ENCODE peak calls at places on chromosomes 1 and 21, in eight cellular contexts. Q is adrenal gland, V is AG04450, A is tibial artery, P is fibroblast of lung, N is hepatocyte, J is mesendoderm, D is stomach. M is an unnamed sample. For H3K27me3, the result is how much of the 10 kb centered on the place peaks cover.

GRCh38 chr1:29824025-29824424 is 587.7 kb downstream of the PTPRU start:
- DNase-seq in P (no peak), V (no peak), A (no peak), Q (no peak), N (no peak), J (no peak), D (peak), M (no peak)

GRCh38 chr21:33268736-33269441 is 2.7 kb downstream of the IL10RB start:
- DNase-seq in Q (no peak), V (no peak), J (no peak), N (peak), P (no peak), A (no peak), D (peak), M (no peak)

GRCh38 chr1:116537439-116537838 is 33.4 kb downstream of the CD58 start:
- DNase-seq in J (peak), D (no peak), V (no peak), N (peak), Q (no peak), A (no peak), P (peak), M (no peak)

GRCh38 chr1:17561561-17561985 is 22.1 kb downstream of the ARHGEF10L start:
- DNase-seq in Q (peak), D (peak), N (no peak), J (no peak), V (no peak), A (peak), P (peak), M (peak)

GRCh38 chr1:232950919-232951579 is 638 bp downstream of the NTPCR start:
- DNase-seq in J (peak), Q (no peak), V (no peak), N (peak), P (peak), A (no peak), D (no peak), M (no peak)

GRCh38 chr1:232333419-232333767 is 296.5 kb downstream of the SIPA1L2 start:
- DNase-seq in Q (no peak), J (no peak), V (no peak), P (no peak), A (no peak), N (no peak), D (no peak), M (no peak)

GRCh38 chr1:230788561-230789275 is 41.5 kb downstream of the CAPN9 start:
- DNase-seq in P (no peak), Q (no peak), V (no peak), N (no peak), D (no peak), J (no peak), A (no peak), M (no peak)

GRCh38 chr1:184393924-184394323 is 7.1 kb downstream of the C1orf21 start:
- DNase-seq in N (no peak), A (no peak), V (no peak), P (peak), D (no peak), J (no peak), Q (no peak), M (no peak)

GRCh38 chr1:9690440-9691107 is 39.0 kb downstream of the PIK3CD start:
- DNase-seq in N (no peak), J (no peak), A (no peak), Q (no peak), V (no peak), P (no peak), D (no peak), M (no peak)

GRCh38 chr21:42279341-42279871 is 35.8 kb downstream of the TFF3 start:
- DNase-seq in P (no peak), A (no peak), D (no peak), Q (no peak), J (no peak), V (no peak), N (no peak), M (no peak)

GRCh38 chr1:52635321-52636089 is 2.5 kb downstream of the SHISAL2A start:
- DNase-seq in D (no peak), J (peak), V (no peak), P (no peak), Q (no peak), A (no peak), N (no peak), M (no peak)

GRCh38 chr1:162383516-162383915 is 2.0 kb downstream of the C1orf226 start:
- DNase-seq in V (no peak), D (no peak), P (no peak), J (no peak), A (no peak), Q (no peak), N (no peak), M (no peak)

GRCh38 chr1:226128487-226129075 is 58.0 kb downstream of the ACBD3 start:
- DNase-seq in N (peak), P (peak), J (peak), D (peak), Q (no peak), V (no peak), A (no peak), M (no peak)

GRCh38 chr1:205313681-205314308 is 7.8 kb downstream of the NUAK2 start:
- DNase-seq in V (peak), Q (peak), N (peak), A (peak), D (peak), J (peak), P (peak), M (no peak)

GRCh38 chr1:45569962-45570581 is 13.8 kb upstream of the NASP start:
- DNase-seq in N (peak), Q (peak), D (peak), P (peak), J (peak), A (peak), V (peak), M (peak)

GRCh38 chr1:157176591-157177121 is 38.5 kb upstream of the ETV3 start:
- DNase-seq in Q (no peak), D (no peak), A (no peak), P (no peak), J (no peak), N (no peak), V (no peak), M (no peak)
- H3K27me3 ChIP-seq in Q (under half), D (under half), A (under half), P (under half), J (under half), N (under half), V (under half), M (under half)

DNA sequence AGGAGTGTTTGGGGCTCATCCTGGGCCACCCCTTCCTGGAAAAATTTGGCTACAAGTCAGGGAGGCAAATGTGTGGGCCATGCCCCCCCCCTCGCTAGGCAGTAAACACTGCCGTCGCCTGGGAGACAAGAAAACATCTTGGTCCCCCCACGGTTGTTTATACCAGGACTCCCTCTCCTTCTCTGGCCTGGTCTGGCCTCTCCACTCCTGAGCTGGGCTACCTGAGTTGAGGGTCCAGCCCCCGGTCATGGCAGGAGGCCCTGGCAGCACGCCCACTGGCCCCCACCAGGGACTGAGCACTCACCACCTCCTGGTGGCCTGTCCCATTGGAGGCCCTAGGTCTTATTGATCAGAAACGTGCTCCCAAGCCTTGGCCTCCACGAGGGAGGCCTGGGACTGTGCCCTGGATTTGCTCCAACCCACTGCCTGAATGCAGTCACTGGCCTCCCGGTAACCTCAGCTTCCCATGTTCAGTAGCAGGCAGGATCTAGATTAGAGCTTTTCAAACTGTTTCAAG is 15.8 kb downstream of the KCNQ4 start:
- DNase-seq in A (no peak), V (no peak), N (no peak), P (peak), Q (peak), J (no peak), D (peak), M (peak)
- H3K4me3 ChIP-seq in A (no peak), V (no peak), N (no peak), P (no peak), Q (no peak), J (no peak), D (no peak), M (no peak)

GRCh38 chr1:183353597-183353996 is 64.6 kb downstream of the NMNAT2 start:
- DNase-seq in P (no peak), V (no peak), D (no peak), N (no peak), Q (no peak), J (peak), A (no peak), M (no peak)

GRCh38 chr1:183355181-183355580 is 63.0 kb downstream of the NMNAT2 start:
- DNase-seq in Q (no peak), V (no peak), D (no peak), A (no peak), N (no peak), P (no peak), J (no peak), M (no peak)

GRCh38 chr1:183346276-183346732 is 71.9 kb downstream of the NMNAT2 start:
- DNase-seq in D (no peak), P (no peak), J (no peak), Q (no peak), N (no peak), V (no peak), A (no peak), M (no peak)

DNA sequence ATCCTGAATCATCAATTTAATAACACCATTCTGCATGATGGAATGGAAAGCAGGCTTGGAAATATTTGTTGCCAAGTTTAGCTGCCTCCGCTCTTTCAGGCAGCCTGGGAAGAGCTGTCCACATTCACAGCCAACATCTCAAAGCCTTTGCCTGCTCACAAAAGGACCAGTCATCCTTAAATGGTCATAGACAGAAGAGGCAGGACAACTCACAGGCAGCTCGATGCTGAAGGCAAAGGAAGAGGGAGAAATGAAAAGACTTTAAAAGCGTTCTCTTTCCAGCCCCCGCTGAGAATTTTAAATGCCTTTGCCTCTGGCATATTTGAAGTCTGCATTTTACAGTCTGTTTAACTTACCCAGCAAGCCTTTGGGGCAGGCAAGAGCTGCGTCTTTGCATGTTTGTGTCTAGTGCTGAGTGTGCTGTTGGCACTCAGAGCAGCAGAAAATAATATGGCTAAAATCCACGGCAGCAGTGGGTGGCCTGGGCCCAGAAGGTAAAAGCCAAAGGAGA is 68.9 kb downstream of the NMNAT2 start:
- DNase-seq in J (peak), A (no peak), D (no peak), Q (no peak), P (peak), V (no peak), N (peak), M (peak)
- H3K27me3 ChIP-seq in J (under half), A (under half), D (under half), Q (under half), P (under half), V (under half), N (under half), M (under half)

GRCh38 chr1:223713546-223714420 is 1.4 kb downstream of the CAPN2 start:
- DNase-seq in V (no peak), A (no peak), P (no peak), D (no peak), J (peak), Q (no peak), N (no peak), M (no peak)

GRCh38 chr1:223716302-223716862 is 4.0 kb downstream of the CAPN2 start:
- DNase-seq in D (no peak), N (peak), P (peak), J (no peak), V (no peak), Q (no peak), A (no peak), M (no peak)

GRCh38 chr1:223715710-223716103 is 3.4 kb downstream of the CAPN2 start:
- DNase-seq in V (no peak), P (no peak), A (no peak), Q (no peak), D (no peak), J (no peak), N (no peak), M (no peak)

GRCh38 chr1:223714421-223714724 is 2.0 kb downstream of the CAPN2 start:
- DNase-seq in J (no peak), D (no peak), V (no peak), N (no peak), A (no peak), P (no peak), Q (no peak), M (no peak)

DNA sequence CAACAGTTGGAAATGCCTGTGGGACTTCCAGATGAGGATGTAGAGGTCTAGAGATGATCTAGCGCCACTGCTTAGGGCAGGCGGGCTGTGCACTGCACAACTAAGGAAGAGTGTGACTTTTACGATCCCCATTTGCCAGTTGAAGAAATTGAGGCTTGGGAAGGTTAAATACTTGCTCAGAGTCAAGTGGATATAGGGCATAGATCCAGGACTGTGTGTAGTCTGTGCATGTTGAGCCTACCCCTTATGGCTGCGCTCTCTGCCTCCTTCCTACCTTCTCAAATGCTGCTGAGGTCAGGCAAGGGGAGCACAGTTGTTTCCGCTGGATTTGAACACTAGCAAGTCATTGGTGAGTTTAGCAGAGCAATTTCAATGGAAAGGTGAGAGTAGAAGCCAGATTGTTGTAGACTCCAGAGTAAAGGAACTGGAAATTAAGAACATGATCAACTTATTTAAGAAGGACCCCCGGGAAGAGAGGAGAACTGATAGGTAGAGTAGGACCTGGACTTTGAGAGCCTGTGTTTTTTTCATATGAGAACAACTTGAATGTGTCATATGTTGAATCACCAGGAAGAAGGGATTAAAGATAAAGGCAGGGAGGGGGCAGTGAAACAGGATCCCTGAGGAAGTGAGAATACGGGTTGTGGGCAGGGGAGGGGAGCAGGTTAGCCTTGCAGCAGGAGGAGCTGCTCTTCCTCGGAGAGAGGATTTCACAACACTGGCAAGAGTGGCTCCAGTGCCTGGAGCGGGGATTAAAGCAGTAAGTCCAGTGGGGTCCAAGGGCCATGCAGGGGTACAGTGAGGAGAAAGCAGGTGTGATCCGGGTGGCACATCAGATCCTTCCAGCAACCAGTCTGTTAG is 2.7 kb downstream of the CAPN2 start:
- DNase-seq in V (no peak), Q (no peak), J (peak), N (peak), D (no peak), A (peak), P (peak), M (peak)
- H3K4me3 ChIP-seq in V (peak), Q (no peak), J (no peak), N (no peak), D (peak), A (no peak), P (peak), M (peak)

GRCh38 chr1:25758466-25759070 is 41.4 kb upstream of the SELENON start:
- DNase-seq in J (no peak), P (no peak), D (peak), Q (no peak), V (no peak), N (no peak), A (no peak), M (no peak)
- H3K27me3 ChIP-seq in J (under half), P (under half), D (under half), Q (under half), V (under half), N (under half), A (under half), M (under half)

GRCh38 chr21:26844258-26845065 is 747 bp downstream of the ADAMTS1 start:
- DNase-seq in A (peak), D (no peak), P (peak), Q (peak), V (no peak), J (peak), N (peak), M (peak)

GRCh38 chr21:26845066-26845749 is at the start of gene ADAMTS1:
- DNase-seq in P (peak), Q (peak), A (peak), D (peak), J (peak), N (peak), V (peak), M (peak)

GRCh38 chr21:26842300-26842699 is 2.9 kb downstream of the ADAMTS1 start:
- DNase-seq in D (no peak), N (no peak), Q (no peak), V (no peak), P (peak), A (no peak), J (no peak), M (peak)

GRCh38 chr21:26843912-26844257 is 1.3 kb downstream of the ADAMTS1 start:
- DNase-seq in N (peak), D (no peak), A (no peak), P (peak), V (no peak), J (no peak), Q (no peak), M (no peak)

DNA sequence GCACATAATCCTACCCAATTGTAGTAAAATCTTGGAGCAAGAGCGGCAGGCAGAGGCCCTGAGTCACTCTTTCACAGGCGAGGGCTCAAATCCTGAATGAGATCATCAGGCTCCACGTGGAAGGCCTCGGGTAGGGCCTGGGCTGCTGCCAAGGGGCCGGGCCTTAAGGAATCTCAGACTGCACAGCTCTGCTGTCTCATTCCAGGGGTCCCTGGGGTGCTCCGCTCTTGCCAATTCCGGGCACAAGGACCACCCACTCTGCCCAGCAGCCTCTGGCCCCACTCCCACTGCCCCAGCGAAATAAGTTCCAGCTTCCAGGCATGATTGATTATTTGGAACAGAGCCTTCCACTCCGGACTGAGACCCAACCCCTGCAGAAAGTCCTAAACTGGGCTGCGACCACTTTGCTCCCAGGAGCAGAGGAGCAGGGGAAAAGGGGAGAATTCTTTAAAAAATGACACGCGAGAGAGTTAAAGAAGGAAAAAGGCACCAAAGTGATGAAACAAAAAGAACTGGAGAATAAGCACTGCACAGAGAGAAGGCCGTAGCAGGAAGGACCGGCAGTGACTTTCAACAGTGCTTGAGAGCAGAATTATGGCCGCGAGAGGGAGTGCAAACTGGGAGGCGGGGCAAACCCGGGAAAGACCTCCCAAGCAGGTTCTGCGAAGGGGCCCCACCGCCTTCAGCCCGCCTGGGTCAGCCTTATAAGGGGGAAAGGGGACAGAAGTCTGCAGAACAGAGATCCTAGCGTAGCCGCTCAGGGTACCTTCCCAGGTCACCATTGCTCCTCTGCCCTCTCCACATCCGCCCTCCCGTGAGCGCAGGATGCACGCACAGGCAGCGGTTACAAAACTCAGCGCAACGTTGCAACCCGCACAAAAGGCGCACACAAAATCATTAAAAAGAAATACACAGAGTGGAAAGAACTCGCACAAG is 2.0 kb downstream of the ADAMTS1 start:
- DNase-seq in D (peak), Q (peak), J (peak), A (peak), N (peak), V (peak), P (peak), M (peak)
- H3K4me3 ChIP-seq in D (peak), Q (no peak), J (peak), A (peak), N (peak), V (peak), P (peak), M (peak)

GRCh38 chr1:37792943-37793686 is 532 bp upstream of the MANEAL start:
- DNase-seq in Q (no peak), V (no peak), A (no peak), J (no peak), D (no peak), P (no peak), N (no peak), M (no peak)
- H3K27me3 ChIP-seq in Q (under half), V (under half), A (under half), J (under half), D (under half), P (under half), N (half or more), M (under half)

M was measured in MG63.